ENCODE peak calls at places on chromosomes 7 and 10, in five cellular contexts. M is brain microvascular endothelial cell, N is HTR-8/SVneo, H is erythroblast, Y is C1 segment of cervical spinal cord. P is an unnamed sample.

GRCh38 chr7:11212080-11212711 is 238.5 kb downstream of the PHF14 start:
- DNase-seq in M (peak), N (peak), H (peak), Y (no peak), P (peak)

GRCh38 chr10:45403151-45403550 is 29.1 kb downstream of the ALOX5 start:
- DNase-seq in M (peak), N (no peak), H (no peak), Y (no peak), P (no peak)

GRCh38 chr7:148963583-148964509 is 64.5 kb downstream of the PDIA4 start:
- DNase-seq in M (peak), N (no peak), H (no peak), Y (no peak), P (no peak)

GRCh38 chr10:123948030-123948823 is 56.6 kb upstream of the CPXM2 start:
- DNase-seq in M (no peak), N (no peak), H (no peak), Y (no peak), P (no peak)

GRCh38 chr10:15053061-15053460 is 9.3 kb downstream of the OLAH start:
- DNase-seq in M (no peak), N (no peak), H (no peak), Y (no peak), P (no peak)

GRCh38 chr10:53839437-53840039 is 961.5 kb downstream of the PCDH15 start:
- DNase-seq in M (no peak), N (no peak), H (peak), Y (no peak), P (no peak)

GRCh38 chr7:107768263-107768662 is 24.3 kb downstream of the CBLL1 start:
- DNase-seq in M (no peak), N (no peak), H (no peak), Y (no peak), P (no peak)

GRCh38 chr10:43089519-43089918 is 12.7 kb downstream of the RET start:
- DNase-seq in M (no peak), N (no peak), H (no peak), Y (no peak), P (no peak)

GRCh38 chr10:50234486-50234885 is 16.8 kb downstream of the ASAH2 start:
- DNase-seq in M (no peak), N (no peak), H (no peak), Y (no peak), P (no peak)

GRCh38 chr10:109374215-109374614 is 549.1 kb downstream of the XPNPEP1 start:
- DNase-seq in M (no peak), N (peak), H (no peak), Y (no peak), P (peak)

GRCh38 chr7:24384362-24385030 is 100.5 kb downstream of the NPY start:
- DNase-seq in M (no peak), N (no peak), H (no peak), Y (no peak), P (no peak)

GRCh38 chr7:157615852-157616251 is 279.0 kb downstream of the DNAJB6 start:
- DNase-seq in M (no peak), N (no peak), H (no peak), Y (no peak), P (no peak)

GRCh38 chr7:155296788-155297516 is 726 bp upstream of the INSIG1 start:
- DNase-seq in M (peak), N (peak), H (peak), Y (peak), P (peak)

GRCh38 chr7:125504848-125505247 is 575.2 kb upstream of the POT1 start:
- DNase-seq in M (no peak), N (no peak), H (peak), Y (no peak), P (no peak)

GRCh38 chr7:44469461-44469860 is 21.0 kb downstream of the NUDCD3 start:
- DNase-seq in M (no peak), N (no peak), H (no peak), Y (no peak), P (no peak)

GRCh38 chr10:73887038-73888015 is 13.0 kb upstream of the CAMK2G start:
- DNase-seq in M (peak), N (peak), H (no peak), Y (peak), P (peak)

GRCh38 chr7:133633055-133633454 is 380.2 kb downstream of the EXOC4 start:
- DNase-seq in M (peak), N (peak), H (no peak), Y (no peak), P (no peak)

GRCh38 chr10:22720667-22721066 is 6.3 kb upstream of the PIP4K2A start:
- DNase-seq in M (no peak), N (no peak), H (no peak), Y (no peak), P (no peak)

GRCh38 chr10:120949511-120950102 is 98.4 kb downstream of the WDR11 start:
- DNase-seq in M (peak), N (no peak), H (no peak), Y (no peak), P (no peak)

GRCh38 chr7:67518580-67518979 is 521.9 kb downstream of the TYW1 start:
- DNase-seq in M (no peak), N (no peak), H (no peak), Y (no peak), P (no peak)

GRCh38 chr7:158959021-158959717 is 102.8 kb downstream of the DYNC2I1 start:
- DNase-seq in M (no peak), N (no peak), H (no peak), Y (no peak), P (no peak)

GRCh38 chr10:118753331-118753730 is 1.4 kb downstream of the CACUL1 start:
- DNase-seq in M (peak), N (no peak), H (peak), Y (no peak), P (no peak)

GRCh38 chr7:100544949-100545635 is 6.1 kb downstream of the AGFG2 start:
- DNase-seq in M (no peak), N (no peak), H (no peak), Y (no peak), P (no peak)

GRCh38 chr7:27152816-27153486 is 568 bp upstream of the HOXA3 start:
- DNase-seq in M (no peak), N (no peak), H (no peak), Y (no peak), P (no peak)

GRCh38 chr7:75977741-75978140 is 16.7 kb downstream of the TMEM120A start:
- DNase-seq in M (no peak), N (no peak), H (no peak), Y (no peak), P (no peak)

GRCh38 chr10:49689882-49690510 is 10.5 kb downstream of the C10orf53 start:
- DNase-seq in M (no peak), N (no peak), H (no peak), Y (no peak), P (no peak)

GRCh38 chr10:105024184-105024583 is 383.1 kb downstream of the SORCS3 start:
- DNase-seq in M (no peak), N (no peak), H (no peak), Y (no peak), P (no peak)

GRCh38 chr7:5824297-5824610 is 42.8 kb upstream of the RNF216 start:
- DNase-seq in M (no peak), N (no peak), H (no peak), Y (no peak), P (no peak)

GRCh38 chr7:92988051-92988450 is 129.7 kb downstream of the SAMD9 start:
- DNase-seq in M (peak), N (peak), H (no peak), Y (no peak), P (peak)

GRCh38 chr10:26441491-26442214 is 3.5 kb downstream of the APBB1IP start:
- DNase-seq in M (peak), N (no peak), H (no peak), Y (no peak), P (no peak)

GRCh38 chr10:13470270-13470669 is 58.5 kb downstream of the BEND7 start:
- DNase-seq in M (no peak), N (no peak), H (no peak), Y (no peak), P (no peak)

GRCh38 chr7:27939893-27940292 is 199.9 kb downstream of the TAX1BP1 start:
- DNase-seq in M (no peak), N (no peak), H (no peak), Y (peak), P (no peak)

GRCh38 chr10:31134303-31134928 is 102.8 kb upstream of the ZNF438 start:
- DNase-seq in M (peak), N (peak), H (peak), Y (no peak), P (no peak)

GRCh38 chr10:87952612-87953011 is 89.2 kb downstream of the PTEN start:
- DNase-seq in M (no peak), N (no peak), H (no peak), Y (no peak), P (no peak)

GRCh38 chr10:95517536-95518454 is 43.4 kb downstream of the SORBS1 start:
- DNase-seq in M (peak), N (peak), H (peak), Y (peak), P (no peak)

GRCh38 chr7:55533050-55533728 is 39.1 kb downstream of the VOPP1 start:
- DNase-seq in M (peak), N (peak), H (no peak), Y (no peak), P (no peak)

GRCh38 chr10:132137111-132138072 is 49.4 kb upstream of the DPYSL4 start:
- DNase-seq in M (no peak), N (no peak), H (no peak), Y (no peak), P (no peak)

GRCh38 chr7:94395141-94396041 is 696 bp downstream of the COL1A2 start:
- DNase-seq in M (peak), N (peak), H (peak), Y (no peak), P (peak)

GRCh38 chr7:138064856-138065357 is 11.4 kb upstream of the AKR1D1 start:
- DNase-seq in M (peak), N (no peak), H (no peak), Y (no peak), P (no peak)

GRCh38 chr7:95527033-95527775 is 41.5 kb downstream of the ASB4 start:
- DNase-seq in M (peak), N (peak), H (peak), Y (peak), P (no peak)

P was measured in amniotic stem cell.